ENCODE peak calls at places on chromosome 12, in nine cellular contexts. S is fibroblast of lung, P is bronchial epithelial cell, C is A549, E is GM06990, H is fibroblast of the aortic adventitia, O is HCT116, W is fibroblast of pulmonary artery, J is psoas muscle. X is an unnamed sample.

GRCh38 chr12:30999723-31000122 is 73.2 kb downstream of the TSPAN11 start:
- DNase-seq in S (no peak), P (no peak), C (no peak), E (no peak), H (no peak), O (no peak), W (no peak), J (no peak), X (no peak)

GRCh38 chr12:111964935-111965334 is 48.0 kb downstream of the TMEM116 start:
- DNase-seq in S (no peak), P (no peak), C (no peak), E (no peak), H (no peak), O (no peak), W (no peak), J (no peak), X (no peak)

GRCh38 chr12:47433876-47434275 is 272.0 kb downstream of the RPAP3 start:
- DNase-seq in S (no peak), P (no peak), C (no peak), E (no peak), H (peak; percentile 7), O (no peak), W (no peak), J (no peak), X (no peak)

GRCh38 chr12:94255428-94255827 is 107.1 kb downstream of the PLXNC1 start:
- DNase-seq in S (no peak), P (no peak), C (no peak), E (no peak), H (no peak), O (no peak), W (no peak), J (no peak), X (no peak)

GRCh38 chr12:30847259-30847658 is 79.3 kb upstream of the TSPAN11 start:
- DNase-seq in S (peak; percentile 81), P (peak; percentile 69), C (peak; percentile 81), E (peak; percentile 19), H (peak; percentile 78), O (peak; percentile 62), W (peak; percentile 81), J (no peak), X (peak; percentile 40)

GRCh38 chr12:53624453-53624852 is 1.7 kb downstream of the ATF7 start:
- DNase-seq in S (peak; percentile 63), P (peak; percentile 48), C (no peak), E (no peak), H (peak; percentile 50), O (no peak), W (peak; percentile 44), J (no peak), X (no peak)

GRCh38 chr12:87439990-87440827 is 589.0 kb downstream of the C12orf50 start:
- DNase-seq in S (peak; percentile 92), P (peak; percentile 98), C (peak; percentile 94), E (no peak), H (peak; percentile 96), O (peak; percentile 84), W (peak; percentile 93), J (no peak), X (no peak)

GRCh38 chr12:119746169-119746568 is 78.2 kb downstream of the PRKAB1 start:
- DNase-seq in S (no peak), P (no peak), C (no peak), E (no peak), H (no peak), O (no peak), W (no peak), J (no peak), X (no peak)

GRCh38 chr12:123983822-123984485 is 10.9 kb downstream of the ZNF664 start:
- DNase-seq in S (peak; percentile 81), P (peak; percentile 60), C (peak; percentile 83), E (no peak), H (peak; percentile 85), O (peak; percentile 60), W (peak; percentile 85), J (no peak), X (peak; percentile 49)

GRCh38 chr12:13570005-13570694 is 373.6 kb downstream of the EMP1 start:
- DNase-seq in S (no peak), P (no peak), C (no peak), E (no peak), H (no peak), O (peak; percentile 41), W (no peak), J (no peak), X (no peak)

GRCh38 chr12:109741970-109742372 is 28.3 kb downstream of the FAM222A start:
- DNase-seq in S (no peak), P (no peak), C (no peak), E (no peak), H (no peak), O (no peak), W (no peak), J (peak; percentile 5), X (no peak)

GRCh38 chr12:93180566-93180965 is 197.2 kb upstream of the NUDT4 start:
- DNase-seq in S (no peak), P (no peak), C (no peak), E (no peak), H (no peak), O (no peak), W (no peak), J (no peak), X (no peak)

GRCh38 chr12:109638735-109639134 is 65.1 kb downstream of the MVK start:
- DNase-seq in S (no peak), P (no peak), C (no peak), E (no peak), H (no peak), O (no peak), W (no peak), J (no peak), X (no peak)

GRCh38 chr12:1162083-1162760 is 171.2 kb downstream of the ERC1 start:
- DNase-seq in S (no peak), P (no peak), C (no peak), E (no peak), H (no peak), O (no peak), W (no peak), J (no peak), X (no peak)

GRCh38 chr12:54421873-54422250 is 2.8 kb upstream of the ITGA5 start:
- DNase-seq in S (no peak), P (no peak), C (no peak), E (no peak), H (no peak), O (no peak), W (no peak), J (no peak), X (no peak)

GRCh38 chr12:9731393-9731792 is 1.5 kb downstream of the CLECL1 start:
- DNase-seq in S (no peak), P (no peak), C (no peak), E (no peak), H (no peak), O (no peak), W (no peak), J (no peak), X (no peak)
- H3K4me3 ChIP-seq in S (no peak overlapping the region), P (no peak overlapping the region), C (no peak overlapping the region), E (peak overlapping the region; percentile 77), H (no peak overlapping the region), O (no peak overlapping the region), W (no peak overlapping the region), J (no peak overlapping the region), X (no peak overlapping the region)

GRCh38 chr12:100138048-100138907 is 4.4 kb downstream of the BLTP3B start:
- DNase-seq in S (peak; percentile 28), P (peak; percentile 51), C (peak; percentile 45), E (no peak), H (peak; percentile 24), O (no peak), W (peak; percentile 34), J (no peak), X (no peak)
- TF ChIP-seq CTCF in S (peak; percentile 23), P (peak; percentile 48), C (peak; percentile 56), E (peak; percentile 44), H (peak; percentile 41), O (peak; percentile 48), W (peak; percentile 50), J (peak; percentile 25), X (peak; percentile 30)

GRCh38 chr12:128339121-128339520 is 72.2 kb downstream of the TMEM132C start:
- DNase-seq in S (no peak), P (no peak), C (no peak), E (no peak), H (no peak), O (no peak), W (no peak), J (no peak), X (no peak)

GRCh38 chr12:128336506-128336905 is 69.5 kb downstream of the TMEM132C start:
- DNase-seq in S (no peak), P (no peak), C (no peak), E (no peak), H (no peak), O (no peak), W (no peak), J (no peak), X (no peak)

GRCh38 chr12:128338344-128338743 is 71.4 kb downstream of the TMEM132C start:
- DNase-seq in S (no peak), P (no peak), C (no peak), E (no peak), H (no peak), O (no peak), W (no peak), J (no peak), X (no peak)

GRCh38 chr12:128337456-128338160 is 70.6 kb downstream of the TMEM132C start:
- DNase-seq in S (no peak), P (no peak), C (no peak), E (no peak), H (no peak), O (no peak), W (no peak), J (no peak), X (no peak)

DNA sequence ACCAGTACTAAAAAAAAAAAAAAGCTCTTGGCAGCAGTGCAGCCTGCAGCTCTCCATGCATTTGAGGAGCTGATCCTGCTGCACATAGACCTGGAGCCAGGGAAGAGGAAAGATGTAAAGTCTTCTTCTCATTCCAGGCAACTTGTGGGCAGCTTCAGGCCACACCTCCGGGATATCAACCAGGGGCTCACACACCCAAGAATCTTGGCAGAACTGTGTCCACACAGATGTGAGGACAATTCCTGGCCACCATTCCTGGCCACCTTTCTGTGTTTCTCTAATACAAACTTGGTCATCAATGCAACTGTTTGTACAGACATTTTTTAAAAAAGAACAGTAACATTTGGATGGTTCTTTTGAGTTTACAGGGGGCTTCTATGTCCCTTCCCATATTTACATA is 72.7 kb downstream of the TMEM132C start:
- DNase-seq in S (no peak), P (no peak), C (no peak), E (no peak), H (no peak), O (no peak), W (no peak), J (no peak), X (no peak)
- H3K4me3 ChIP-seq in S (no peak overlapping the region), P (no peak overlapping the region), C (no peak overlapping the region), E (no peak overlapping the region), H (no peak overlapping the region), O (no peak overlapping the region), W (no peak overlapping the region), J (no peak overlapping the region), X (no peak overlapping the region)

DNA sequence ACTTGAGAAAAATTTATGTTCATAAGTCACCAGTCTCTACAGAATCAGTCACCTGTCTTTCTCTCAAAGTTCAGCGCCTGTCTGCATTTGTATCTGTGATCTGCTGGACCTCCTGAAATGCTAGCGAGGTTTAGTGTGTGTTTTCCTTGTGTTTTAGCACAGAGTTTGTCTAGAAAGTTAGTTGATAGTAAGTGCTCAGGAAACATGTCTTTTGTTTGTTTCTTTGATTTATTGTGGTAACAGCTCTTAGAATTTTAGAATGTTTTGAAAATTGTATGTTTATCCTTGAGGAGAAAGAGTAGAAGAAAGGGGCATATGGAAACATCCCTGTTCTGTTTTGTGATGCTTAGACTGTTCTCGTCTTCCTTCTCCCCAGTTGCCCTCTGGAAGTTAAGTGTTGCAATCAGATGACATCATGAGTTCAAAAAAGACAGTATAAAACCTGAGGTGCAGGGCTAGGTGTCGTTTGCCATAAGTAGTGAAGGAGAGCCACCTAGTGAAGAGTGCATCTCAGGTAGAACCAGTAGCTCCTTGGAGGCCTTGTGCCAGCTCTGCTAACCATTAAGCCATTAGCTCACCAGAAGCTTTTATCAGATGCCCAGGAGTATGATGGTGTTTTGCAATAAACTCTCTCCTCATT is 44.8 kb downstream of the FBXW8 start:
- DNase-seq in S (peak; percentile 45), P (peak; percentile 86), C (peak; percentile 68), E (no peak), H (peak; percentile 43), O (peak; percentile 45), W (peak; percentile 41), J (no peak), X (no peak)
- TF ChIP-seq CTCF in S (no peak), P (peak; percentile 72), C (peak; percentile 29), E (peak; percentile 22), H (no peak), O (peak; percentile 33), W (no peak), J (peak; percentile 33), X (no peak)

X was measured in AG09309.